ENCODE peak calls at places on chromosomes 1 and 21, in five cellular contexts. Q is heart right ventricle, J is astrocyte, B is stomach, M is colonic mucosa. X is an unnamed sample. For H3K9me3 and H3K27me3, the result is how much of the 10 kb centered on the place peaks cover.

GRCh38 chr1:24191860-24192259 is 4.8 kb upstream of the IFNLR1 start:
- DNase-seq in B (no peak), Q (no peak), J (peak), M (no peak), X (no peak)

GRCh38 chr1:33365560-33365997 is 44.7 kb upstream of the A3GALT2 start:
- DNase-seq in J (peak), M (no peak), Q (peak), B (no peak), X (no peak)

GRCh38 chr1:212224102-212224501 is 61.1 kb upstream of the PPP2R5A start:
- DNase-seq in J (no peak), M (no peak), Q (no peak), B (no peak), X (no peak)

GRCh38 chr1:38101037-38101782 is 54.6 kb upstream of the POU3F1 start:
- DNase-seq in M (no peak), B (no peak), J (no peak), Q (no peak), X (no peak)

GRCh38 chr1:223177681-223178080 is 34.6 kb upstream of the TLR5 start:
- DNase-seq in J (no peak), M (peak), B (peak), Q (no peak), X (peak)

GRCh38 chr1:29124366-29125236 is 898 bp upstream of the TMEM200B start:
- DNase-seq in B (peak), J (peak), M (peak), Q (peak), X (peak)

GRCh38 chr1:19435851-19436465 is 49.4 kb downstream of the CAPZB start:
- DNase-seq in J (peak), B (no peak), Q (no peak), M (no peak), X (no peak)

GRCh38 chr1:198529414-198529813 is 11.1 kb downstream of the ATP6V1G3 start:
- DNase-seq in J (peak), M (no peak), B (no peak), Q (no peak), X (no peak)

GRCh38 chr1:17494114-17494729 is 45.3 kb upstream of the ARHGEF10L start:
- DNase-seq in M (peak), Q (peak), J (peak), B (peak), X (peak)

GRCh38 chr1:216175714-216176113 is 247.5 kb downstream of the USH2A start:
- DNase-seq in J (no peak), M (no peak), B (no peak), Q (no peak), X (no peak)

GRCh38 chr21:45012661-45013270 is 61.6 kb upstream of the ADARB1 start:
- DNase-seq in Q (peak), J (no peak), M (peak), B (no peak), X (peak)

GRCh38 chr1:154622503-154623039 is 14.6 kb upstream of the ADAR start:
- DNase-seq in Q (no peak), J (no peak), M (no peak), B (no peak), X (no peak)

GRCh38 chr1:98327151-98327918 is 334.2 kb upstream of the SNX7 start:
- DNase-seq in M (no peak), Q (no peak), B (no peak), J (peak), X (no peak)

GRCh38 chr1:150995896-150996295 is 10.8 kb downstream of the MINDY1 start:
- DNase-seq in J (no peak), B (peak), Q (no peak), M (no peak), X (no peak)

GRCh38 chr1:15676688-15677661 is 7.1 kb upstream of the PLEKHM2 start:
- DNase-seq in B (no peak), J (no peak), Q (no peak), M (no peak), X (no peak)

GRCh38 chr1:6612641-6613360 is 730 bp upstream of the PHF13 start:
- DNase-seq in J (no peak), M (peak), Q (peak), B (peak), X (peak)

GRCh38 chr1:162912061-162912667 is 51.2 kb upstream of the CCDC190 start:
- DNase-seq in M (no peak), B (no peak), J (no peak), Q (no peak), X (no peak)

GRCh38 chr21:42679982-42680330 is 26.5 kb downstream of the PDE9A start:
- DNase-seq in Q (no peak), B (no peak), M (no peak), J (no peak), X (no peak)

GRCh38 chr1:248696775-248697174 is 5.8 kb downstream of the OR14I1 start:
- DNase-seq in J (no peak), M (no peak), Q (no peak), B (no peak), X (no peak)
- H3K9me3 ChIP-seq in J (under half), M (under half), Q (under half), B (under half), X (under half)

GRCh38 chr1:171881466-171881865 is 40.2 kb downstream of the DNM3 start:
- DNase-seq in B (no peak), J (no peak), Q (no peak), M (peak), X (peak)

GRCh38 chr1:171879556-171879955 is 38.3 kb downstream of the DNM3 start:
- DNase-seq in J (no peak), M (no peak), Q (no peak), B (no peak), X (no peak)

GRCh38 chr1:171872430-171872829 is 31.1 kb downstream of the DNM3 start:
- DNase-seq in M (no peak), B (no peak), Q (no peak), J (no peak), X (no peak)

GRCh38 chr1:171873664-171874063 is 32.4 kb downstream of the DNM3 start:
- DNase-seq in B (no peak), J (no peak), Q (no peak), M (no peak), X (no peak)

GRCh38 chr1:171877711-171878110 is 36.4 kb downstream of the DNM3 start:
- DNase-seq in M (no peak), J (peak), B (no peak), Q (no peak), X (no peak)
- H3K27me3 ChIP-seq in M (under half), J (under half), B (under half), Q (under half), X (under half)

GRCh38 chr1:248229360-248229908 is 1.8 kb upstream of the OR2M4 start:
- DNase-seq in Q (no peak), B (no peak), M (no peak), J (no peak), X (no peak)

GRCh38 chr1:248225537-248225936 is 5.7 kb upstream of the OR2M4 start:
- DNase-seq in B (no peak), M (no peak), Q (no peak), J (no peak), X (no peak)

DNA sequence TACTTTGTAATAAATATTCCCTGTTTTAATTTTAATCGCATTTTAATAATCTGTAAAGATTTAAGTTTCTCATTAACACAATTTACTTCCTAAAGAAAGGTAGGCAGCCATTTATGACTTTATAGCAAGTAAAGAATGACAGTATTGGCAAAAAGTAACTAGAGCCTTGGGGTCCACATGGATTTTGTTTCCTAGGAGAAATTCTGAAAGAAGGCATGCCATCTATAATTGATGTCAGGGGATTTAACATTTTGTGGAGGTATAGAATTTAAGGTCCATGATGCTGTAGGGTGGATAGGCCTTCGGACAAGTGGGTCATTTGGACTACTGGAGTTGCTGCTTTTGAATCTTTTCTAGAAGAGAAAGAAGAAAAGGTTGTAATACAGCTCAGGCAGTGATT is at the start of gene OR2M4:
- DNase-seq in B (no peak), M (no peak), Q (no peak), J (no peak), X (no peak)
- H3K9me3 ChIP-seq in B (under half), M (under half), Q (under half), J (under half), X (under half)

GRCh38 chr1:55038552-55038838 is 853 bp upstream of the PCSK9 start:
- DNase-seq in M (no peak), Q (no peak), J (no peak), B (no peak), X (no peak)

GRCh38 chr1:55040083-55040952 is 970 bp downstream of the PCSK9 start:
- DNase-seq in B (no peak), M (peak), Q (no peak), J (no peak), X (no peak)

GRCh38 chr1:55038974-55039341 is 390 bp upstream of the PCSK9 start:
- DNase-seq in Q (no peak), M (no peak), J (no peak), B (no peak), X (no peak)

GRCh38 chr1:55040953-55041494 is 1.7 kb downstream of the PCSK9 start:
- DNase-seq in M (no peak), J (no peak), B (no peak), Q (no peak), X (no peak)

DNA sequence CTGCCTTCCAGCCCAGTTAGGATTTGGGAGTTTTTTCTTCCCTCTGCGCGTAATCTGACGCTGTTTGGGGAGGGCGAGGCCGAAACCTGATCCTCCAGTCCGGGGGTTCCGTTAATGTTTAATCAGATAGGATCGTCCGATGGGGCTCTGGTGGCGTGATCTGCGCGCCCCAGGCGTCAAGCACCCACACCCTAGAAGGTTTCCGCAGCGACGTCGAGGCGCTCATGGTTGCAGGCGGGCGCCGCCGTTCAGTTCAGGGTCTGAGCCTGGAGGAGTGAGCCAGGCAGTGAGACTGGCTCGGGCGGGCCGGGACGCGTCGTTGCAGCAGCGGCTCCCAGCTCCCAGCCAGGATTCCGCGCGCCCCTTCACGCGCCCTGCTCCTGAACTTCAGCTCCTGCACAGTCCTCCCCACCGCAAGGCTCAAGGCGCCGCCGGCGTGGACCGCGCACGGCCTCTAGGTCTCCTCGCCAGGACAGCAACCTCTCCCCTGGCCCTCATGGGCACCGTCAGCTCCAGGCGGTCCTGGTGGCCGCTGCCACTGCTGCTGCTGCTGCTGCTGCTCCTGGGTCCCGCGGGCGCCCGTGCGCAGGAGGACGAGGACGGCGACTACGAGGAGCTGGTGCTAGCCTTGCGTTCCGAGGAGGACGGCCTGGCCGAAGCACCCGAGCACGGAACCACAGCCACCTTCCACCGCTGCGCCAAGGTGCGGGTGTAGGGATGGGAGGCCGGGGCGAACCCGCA is at the start of gene PCSK9:
- DNase-seq in B (no peak), Q (no peak), M (peak), J (peak), X (no peak)
- H3K27me3 ChIP-seq in B (under half), Q (half or more), M (under half), J (half or more), X (under half)

GRCh38 chr21:30251781-30252180 is 31.0 kb downstream of the KRTAP24-1 start:
- DNase-seq in M (no peak), Q (no peak), B (no peak), J (no peak), X (no peak)

GRCh38 chr21:30256100-30256499 is 26.6 kb downstream of the KRTAP24-1 start:
- DNase-seq in Q (no peak), B (no peak), M (peak), J (no peak), X (peak)

GRCh38 chr21:30249936-30250335 is 32.8 kb downstream of the KRTAP24-1 start:
- DNase-seq in J (no peak), M (no peak), B (no peak), Q (no peak), X (no peak)

GRCh38 chr21:30257773-30258172 is 25.0 kb downstream of the KRTAP24-1 start:
- DNase-seq in B (no peak), M (peak), Q (no peak), J (no peak), X (no peak)

DNA sequence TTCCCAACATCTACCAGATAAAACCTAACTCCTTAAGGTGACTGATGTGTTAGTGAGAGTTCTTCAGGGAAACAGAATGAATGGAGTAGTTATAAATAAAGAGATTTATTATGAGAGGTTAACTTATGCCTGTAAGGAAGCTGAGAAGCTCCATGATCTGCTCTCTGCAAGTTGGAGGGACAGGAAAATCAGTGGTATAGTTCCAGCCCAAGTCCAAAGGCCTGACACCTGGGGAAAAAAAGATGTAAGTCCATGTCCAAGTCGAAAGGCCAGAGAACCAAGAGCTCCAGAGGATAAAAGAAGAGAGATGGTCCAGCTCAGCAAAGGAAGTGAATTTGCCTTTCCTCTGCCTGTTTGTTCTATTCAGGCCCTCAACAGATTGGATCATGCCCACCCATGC is 27.1 kb downstream of the KRTAP24-1 start:
- DNase-seq in M (no peak), J (no peak), B (no peak), Q (no peak), X (no peak)
- H3K9me3 ChIP-seq in M (under half), J (under half), B (under half), Q (under half), X (under half)

X was measured in transverse colon.